ENCODE peak calls at places on chromosome 5, in eight cellular contexts. One of them, this sample, is unnamed.

GRCh38 chr5:31640024-31640423 is 1.1 kb downstream of the PDZD2 start:
- DNase-seq in AG10803: no peak
- DNase-seq in retinal pigment epithelial cell: no peak
- DNase-seq in ovary: no peak
- DNase-seq in fibroblast of mammary gland: no peak
- DNase-seq in A673: no peak
- DNase-seq in Panc1: no peak
- DNase-seq in spleen: no peak
- DNase-seq in this sample: no peak

GRCh38 chr5:109413463-109413862 is 3.7 kb upstream of the PJA2 start:
- DNase-seq in AG10803: peak; percentile 18
- DNase-seq in retinal pigment epithelial cell: peak; percentile 68
- DNase-seq in ovary: no peak
- DNase-seq in fibroblast of mammary gland: peak; percentile 31
- DNase-seq in A673: peak; percentile 38
- DNase-seq in Panc1: no peak
- DNase-seq in spleen: no peak
- DNase-seq in this sample: no peak

GRCh38 chr5:151158287-151158661 is 695 bp upstream of the ANXA6 start:
- DNase-seq in AG10803: no peak
- DNase-seq in retinal pigment epithelial cell: no peak
- DNase-seq in ovary: peak; percentile 38
- DNase-seq in fibroblast of mammary gland: no peak
- DNase-seq in A673: no peak
- DNase-seq in Panc1: no peak
- DNase-seq in spleen: no peak
- DNase-seq in this sample: no peak

GRCh38 chr5:103041071-103041676 is 78.8 kb downstream of the GIN1 start:
- DNase-seq in AG10803: peak; percentile 49
- DNase-seq in retinal pigment epithelial cell: no peak
- DNase-seq in ovary: no peak
- DNase-seq in fibroblast of mammary gland: peak; percentile 72
- DNase-seq in A673: peak; percentile 77
- DNase-seq in Panc1: peak; percentile 36
- DNase-seq in spleen: no peak
- DNase-seq in this sample: peak; percentile 39

GRCh38 chr5:150645070-150645700 is 4.7 kb downstream of the SYNPO start:
- DNase-seq in AG10803: peak; percentile 96
- DNase-seq in retinal pigment epithelial cell: peak; percentile 96
- DNase-seq in ovary: peak; percentile 90
- DNase-seq in fibroblast of mammary gland: peak; percentile 93
- DNase-seq in A673: peak; percentile 54
- DNase-seq in Panc1: no peak
- DNase-seq in spleen: no peak
- DNase-seq in this sample: no peak

GRCh38 chr5:3269400-3270169 is 326.0 kb upstream of the IRX1 start:
- DNase-seq in AG10803: no peak
- DNase-seq in retinal pigment epithelial cell: no peak
- DNase-seq in ovary: no peak
- DNase-seq in fibroblast of mammary gland: no peak
- DNase-seq in A673: no peak
- DNase-seq in Panc1: no peak
- DNase-seq in spleen: no peak
- DNase-seq in this sample: no peak

GRCh38 chr5:95818181-95819147 is 4.1 kb downstream of the GLRX start:
- DNase-seq in AG10803: no peak
- DNase-seq in retinal pigment epithelial cell: no peak
- DNase-seq in ovary: no peak
- DNase-seq in fibroblast of mammary gland: no peak
- DNase-seq in A673: no peak
- DNase-seq in Panc1: no peak
- DNase-seq in spleen: peak; percentile 84
- DNase-seq in this sample: no peak

GRCh38 chr5:160514866-160515265 is 93.2 kb downstream of the PTTG1 start:
- DNase-seq in AG10803: no peak
- DNase-seq in retinal pigment epithelial cell: no peak
- DNase-seq in ovary: no peak
- DNase-seq in fibroblast of mammary gland: no peak
- DNase-seq in A673: no peak
- DNase-seq in Panc1: no peak
- DNase-seq in spleen: no peak
- DNase-seq in this sample: no peak

GRCh38 chr5:168590666-168591065 is 11.5 kb upstream of the PANK3 start:
- DNase-seq in AG10803: no peak
- DNase-seq in retinal pigment epithelial cell: no peak
- DNase-seq in ovary: no peak
- DNase-seq in fibroblast of mammary gland: no peak
- DNase-seq in A673: no peak
- DNase-seq in Panc1: no peak
- DNase-seq in spleen: no peak
- DNase-seq in this sample: no peak

GRCh38 chr5:91636351-91636750 is 253.2 kb upstream of the ARRDC3 start:
- DNase-seq in AG10803: no peak
- DNase-seq in retinal pigment epithelial cell: peak; percentile 2
- DNase-seq in ovary: no peak
- DNase-seq in fibroblast of mammary gland: no peak
- DNase-seq in A673: peak; percentile 20
- DNase-seq in Panc1: no peak
- DNase-seq in spleen: no peak
- DNase-seq in this sample: no peak

GRCh38 chr5:80754900-80755299 is 100.1 kb upstream of the DHFR start:
- DNase-seq in AG10803: no peak
- DNase-seq in retinal pigment epithelial cell: no peak
- DNase-seq in ovary: no peak
- DNase-seq in fibroblast of mammary gland: peak; percentile 39
- DNase-seq in A673: no peak
- DNase-seq in Panc1: no peak
- DNase-seq in spleen: no peak
- DNase-seq in this sample: no peak

GRCh38 chr5:173499471-173500212 is 116.8 kb downstream of the BOD1 start:
- DNase-seq in AG10803: no peak
- DNase-seq in retinal pigment epithelial cell: no peak
- DNase-seq in ovary: no peak
- DNase-seq in fibroblast of mammary gland: no peak
- DNase-seq in A673: no peak
- DNase-seq in Panc1: no peak
- DNase-seq in spleen: no peak
- DNase-seq in this sample: no peak

GRCh38 chr5:158477214-158477613 is 618.3 kb upstream of the CLINT1 start:
- DNase-seq in AG10803: no peak
- DNase-seq in retinal pigment epithelial cell: no peak
- DNase-seq in ovary: no peak
- DNase-seq in fibroblast of mammary gland: no peak
- DNase-seq in A673: no peak
- DNase-seq in Panc1: no peak
- DNase-seq in spleen: no peak
- DNase-seq in this sample: no peak

GRCh38 chr5:57780306-57780958 is 297.8 kb upstream of the ACTBL2 start:
- DNase-seq in AG10803: peak; percentile 39
- DNase-seq in retinal pigment epithelial cell: no peak
- DNase-seq in ovary: no peak
- DNase-seq in fibroblast of mammary gland: no peak
- DNase-seq in A673: no peak
- DNase-seq in Panc1: no peak
- DNase-seq in spleen: peak; percentile 72
- DNase-seq in this sample: no peak

GRCh38 chr5:74534397-74535129 is 106.0 kb downstream of the ENC1 start:
- DNase-seq in AG10803: no peak
- DNase-seq in retinal pigment epithelial cell: no peak
- DNase-seq in ovary: no peak
- DNase-seq in fibroblast of mammary gland: no peak
- DNase-seq in A673: no peak
- DNase-seq in Panc1: no peak
- DNase-seq in spleen: no peak
- DNase-seq in this sample: no peak

GRCh38 chr5:164335837-164336236 is 830.4 kb downstream of the MAT2B start:
- DNase-seq in AG10803: peak; percentile 14
- DNase-seq in retinal pigment epithelial cell: peak; percentile 83
- DNase-seq in ovary: no peak
- DNase-seq in fibroblast of mammary gland: peak; percentile 77
- DNase-seq in A673: peak; percentile 16
- DNase-seq in Panc1: no peak
- DNase-seq in spleen: no peak
- DNase-seq in this sample: no peak

GRCh38 chr5:55853818-55854217 is 2.7 kb downstream of the IL31RA start:
- DNase-seq in AG10803: peak; percentile 57
- DNase-seq in retinal pigment epithelial cell: no peak
- DNase-seq in ovary: no peak
- DNase-seq in fibroblast of mammary gland: peak; percentile 82
- DNase-seq in A673: peak; percentile 17
- DNase-seq in Panc1: no peak
- DNase-seq in spleen: no peak
- DNase-seq in this sample: peak; percentile 8

GRCh38 chr5:107783551-107783950 is 112.8 kb upstream of the EFNA5 start:
- DNase-seq in AG10803: peak; percentile 29
- DNase-seq in retinal pigment epithelial cell: peak; percentile 71
- DNase-seq in ovary: no peak
- DNase-seq in fibroblast of mammary gland: no peak
- DNase-seq in A673: peak; percentile 13
- DNase-seq in Panc1: no peak
- DNase-seq in spleen: no peak
- DNase-seq in this sample: no peak

GRCh38 chr5:40945111-40945510 is 35.8 kb downstream of the C7 start:
- DNase-seq in AG10803: no peak
- DNase-seq in retinal pigment epithelial cell: no peak
- DNase-seq in ovary: no peak
- DNase-seq in fibroblast of mammary gland: no peak
- DNase-seq in A673: no peak
- DNase-seq in Panc1: no peak
- DNase-seq in spleen: no peak
- DNase-seq in this sample: no peak

GRCh38 chr5:10564838-10565784 is 1.2 kb downstream of the ANKRD33B start:
- DNase-seq in AG10803: no peak
- DNase-seq in retinal pigment epithelial cell: no peak
- DNase-seq in ovary: no peak
- DNase-seq in fibroblast of mammary gland: no peak
- DNase-seq in A673: no peak
- DNase-seq in Panc1: no peak
- DNase-seq in spleen: peak; percentile 90
- DNase-seq in this sample: no peak

DNA sequence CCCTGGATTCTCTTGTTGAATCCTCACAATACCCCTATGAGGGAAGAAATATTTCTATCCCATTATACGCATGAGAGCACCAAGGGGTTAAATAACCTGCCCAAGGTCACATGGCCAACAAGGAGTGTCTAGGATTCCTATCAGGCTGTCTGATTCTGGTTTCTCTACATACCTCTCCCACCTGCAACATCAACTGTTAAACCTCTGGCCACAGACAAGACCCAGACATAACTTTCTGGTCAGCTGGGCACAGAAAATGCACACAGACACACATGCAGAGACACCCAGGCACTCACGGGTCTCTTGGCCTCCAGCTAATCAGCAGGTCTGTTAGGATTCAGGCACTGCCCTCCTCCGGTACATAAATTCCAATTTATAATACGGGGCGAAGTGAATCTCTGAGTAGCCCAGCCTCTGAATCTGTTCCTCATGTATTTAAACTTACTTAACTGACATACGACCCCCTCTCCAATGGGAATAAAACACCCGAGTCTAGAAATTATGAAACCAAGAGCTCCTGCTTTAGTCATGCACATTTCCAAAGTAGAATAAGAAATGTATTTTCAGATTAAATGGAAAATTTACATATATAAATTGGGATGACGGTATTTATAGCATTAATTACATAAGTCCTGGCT is 1.5 kb downstream of the SEPTIN8 start:
- DNase-seq in AG10803: no peak
- DNase-seq in retinal pigment epithelial cell: peak; percentile 72
- DNase-seq in ovary: no peak
- DNase-seq in fibroblast of mammary gland: no peak
- DNase-seq in A673: no peak
- DNase-seq in Panc1: no peak
- DNase-seq in spleen: no peak
- DNase-seq in this sample: no peak
- H3K4me3 ChIP-seq in AG10803: peak overlapping the region; percentile 81
- H3K4me3 ChIP-seq in retinal pigment epithelial cell: peak overlapping the region; percentile 84
- H3K4me3 ChIP-seq in ovary: peak overlapping the region; percentile 80
- H3K4me3 ChIP-seq in fibroblast of mammary gland: peak overlapping the region; percentile 76
- H3K4me3 ChIP-seq in A673: peak overlapping the region; percentile 74
- H3K4me3 ChIP-seq in Panc1: no peak overlapping the region
- H3K4me3 ChIP-seq in spleen: no peak overlapping the region
- H3K4me3 ChIP-seq in this sample: peak overlapping the region; percentile 75

GRCh38 chr5:112407666-112408065 is 11.4 kb downstream of the EPB41L4A start:
- DNase-seq in AG10803: no peak
- DNase-seq in retinal pigment epithelial cell: no peak
- DNase-seq in ovary: no peak
- DNase-seq in fibroblast of mammary gland: no peak
- DNase-seq in A673: no peak
- DNase-seq in Panc1: no peak
- DNase-seq in spleen: no peak
- DNase-seq in this sample: no peak
- TF ChIP-seq CTCF in AG10803: no peak
- TF ChIP-seq CTCF in retinal pigment epithelial cell: no peak
- TF ChIP-seq CTCF in ovary: no peak
- TF ChIP-seq CTCF in fibroblast of mammary gland: no peak
- TF ChIP-seq CTCF in A673: no peak
- TF ChIP-seq CTCF in Panc1: no peak
- TF ChIP-seq CTCF in spleen: no peak
- TF ChIP-seq CTCF in this sample: no peak

GRCh38 chr5:77851229-77852067 is 75.3 kb upstream of the TBCA start:
- DNase-seq in AG10803: peak; percentile 30
- DNase-seq in retinal pigment epithelial cell: no peak
- DNase-seq in ovary: peak; percentile 33
- DNase-seq in fibroblast of mammary gland: peak; percentile 25
- DNase-seq in A673: peak; percentile 42
- DNase-seq in Panc1: no peak
- DNase-seq in spleen: peak; percentile 83
- DNase-seq in this sample: no peak
- H3K4me3 ChIP-seq in AG10803: peak overlapping the region; percentile 66
- H3K4me3 ChIP-seq in retinal pigment epithelial cell: peak overlapping the region; percentile 53
- H3K4me3 ChIP-seq in ovary: peak overlapping the region; percentile 44
- H3K4me3 ChIP-seq in fibroblast of mammary gland: peak overlapping the region; percentile 52
- H3K4me3 ChIP-seq in A673: peak overlapping the region; percentile 56
- H3K4me3 ChIP-seq in Panc1: peak overlapping the region; percentile 14
- H3K4me3 ChIP-seq in spleen: peak overlapping the region; percentile 59
- H3K4me3 ChIP-seq in this sample: no peak overlapping the region

GRCh38 chr5:76292923-76293322 is 110.2 kb upstream of the IQGAP2 start:
- DNase-seq in AG10803: no peak
- DNase-seq in retinal pigment epithelial cell: no peak
- DNase-seq in ovary: no peak
- DNase-seq in fibroblast of mammary gland: no peak
- DNase-seq in A673: no peak
- DNase-seq in Panc1: no peak
- DNase-seq in spleen: no peak
- DNase-seq in this sample: no peak
- TF ChIP-seq CTCF in AG10803: no peak
- TF ChIP-seq CTCF in retinal pigment epithelial cell: no peak
- TF ChIP-seq CTCF in ovary: no peak
- TF ChIP-seq CTCF in fibroblast of mammary gland: no peak
- TF ChIP-seq CTCF in A673: no peak
- TF ChIP-seq CTCF in Panc1: no peak
- TF ChIP-seq CTCF in spleen: no peak
- TF ChIP-seq CTCF in this sample: no peak

DNA sequence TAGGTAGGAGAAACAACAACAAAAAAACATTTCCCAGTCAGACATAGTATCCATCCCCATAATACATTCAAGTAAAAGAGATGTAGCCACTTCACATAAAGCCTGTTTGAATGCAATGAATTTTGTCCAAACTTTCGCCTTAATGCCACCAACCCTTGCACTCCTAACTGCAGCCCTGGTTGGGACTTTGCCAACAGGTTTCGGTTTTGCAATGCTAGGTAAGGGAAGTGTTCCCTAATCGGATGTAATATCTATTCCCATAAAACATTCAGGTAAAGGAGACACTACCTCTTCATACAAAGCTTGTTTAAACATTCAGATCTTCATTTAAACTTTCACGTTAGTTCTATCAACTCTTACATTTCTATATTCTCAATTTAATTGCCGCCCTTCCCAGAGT is 336.1 kb downstream of the DRD1 start:
- DNase-seq in AG10803: no peak
- DNase-seq in retinal pigment epithelial cell: no peak
- DNase-seq in ovary: no peak
- DNase-seq in fibroblast of mammary gland: no peak
- DNase-seq in A673: no peak
- DNase-seq in Panc1: no peak
- DNase-seq in spleen: no peak
- DNase-seq in this sample: peak; percentile 30
- H3K4me3 ChIP-seq in AG10803: no peak overlapping the region
- H3K4me3 ChIP-seq in retinal pigment epithelial cell: no peak overlapping the region
- H3K4me3 ChIP-seq in ovary: no peak overlapping the region
- H3K4me3 ChIP-seq in fibroblast of mammary gland: no peak overlapping the region
- H3K4me3 ChIP-seq in A673: no peak overlapping the region
- H3K4me3 ChIP-seq in Panc1: no peak overlapping the region
- H3K4me3 ChIP-seq in spleen: no peak overlapping the region
- H3K4me3 ChIP-seq in this sample: no peak overlapping the region

This sample was measured in LNCaP clone FGC.